ENCODE peak calls at places on chromosome 11, in five cellular contexts. F, L, J, D and E are unnamed samples.

GRCh38 chr11:126647735-126648134 is 292.2 kb downstream of the ST3GAL4 start:
- DNase-seq in L (peak), F (no peak), J (no peak), D (peak), E (no peak)

GRCh38 chr11:61370349-61371005 is 8.3 kb downstream of the TMEM138 start:
- DNase-seq in L (no peak), F (no peak), J (no peak), D (peak), E (no peak)

GRCh38 chr11:58028687-58029411 is 1.9 kb upstream of the OR6Q1 start:
- DNase-seq in J (no peak), F (no peak), L (no peak), D (peak), E (no peak)

GRCh38 chr11:79174045-79175008 is 266.5 kb downstream of the TENM4 start:
- DNase-seq in J (no peak), D (no peak), F (no peak), L (no peak), E (no peak)

GRCh38 chr11:19817870-19818269 is 105.2 kb downstream of the NAV2 start:
- DNase-seq in L (no peak), J (no peak), D (no peak), F (no peak), E (no peak)

GRCh38 chr11:27468643-27469332 is 3.8 kb downstream of the LGR4 start:
- DNase-seq in L (no peak), D (no peak), J (no peak), F (no peak), E (no peak)

GRCh38 chr11:133955945-133956421 is 785 bp downstream of the IGSF9B start:
- DNase-seq in L (no peak), J (no peak), D (no peak), F (no peak), E (no peak)

GRCh38 chr11:15278129-15278528 is 163.4 kb downstream of the INSC start:
- DNase-seq in D (no peak), F (no peak), L (no peak), J (no peak), E (no peak)

GRCh38 chr11:10302744-10303557 is 1.9 kb upstream of the ADM start:
- DNase-seq in L (peak), J (peak), D (peak), F (peak), E (no peak)

DNA sequence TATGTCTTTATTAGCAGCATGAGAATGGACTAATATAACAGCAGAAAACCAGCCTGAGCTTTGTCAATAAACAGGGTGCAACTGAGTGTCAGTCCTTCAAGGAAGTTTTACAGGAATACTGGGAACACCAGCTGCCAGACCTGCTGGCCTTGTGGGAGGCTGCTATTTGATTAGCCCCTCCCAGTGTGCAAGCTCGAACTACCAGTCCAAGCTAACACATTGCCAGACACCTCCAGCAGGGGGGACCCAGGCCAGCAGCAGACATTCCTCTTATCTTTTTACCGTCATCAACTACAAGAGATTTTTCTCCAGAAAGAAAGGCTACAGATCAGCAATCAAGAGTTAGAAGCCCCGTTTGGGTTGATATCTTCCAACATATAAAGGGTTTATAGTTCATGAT is 942.8 kb upstream of the TENM4 start:
- DNase-seq in F (no peak), L (peak), J (no peak), D (peak), E (no peak)
- TF ChIP-seq CTCF in F (no peak), L (no peak), J (no peak), D (no peak), E (no peak)

DNA sequence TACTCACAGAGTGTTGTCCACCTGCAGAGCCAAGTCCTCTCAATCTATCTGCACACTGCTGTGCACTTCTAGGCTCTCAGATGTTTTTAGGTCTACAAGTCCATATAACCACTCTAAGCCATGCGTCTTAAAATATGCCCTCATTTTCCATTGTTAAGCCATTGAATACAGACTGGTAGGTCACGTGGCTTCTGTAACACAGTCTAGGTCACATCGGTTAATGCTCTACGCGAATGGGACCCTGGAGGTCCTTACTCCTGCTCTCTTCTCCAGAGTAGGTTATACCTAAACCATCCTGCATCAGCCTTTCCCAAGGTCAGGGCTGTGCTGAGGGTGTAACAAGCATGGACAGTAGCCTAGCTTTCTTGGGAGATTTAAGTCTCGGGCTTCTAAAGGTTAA is 819 bp downstream of the JAML start:
- DNase-seq in F (no peak), J (no peak), D (no peak), L (no peak), E (no peak)
- TF ChIP-seq CTCF in F (no peak), J (no peak), D (no peak), L (no peak), E (no peak)

GRCh38 chr11:46537121-46537520 is 56.7 kb downstream of the AMBRA1 start:
- DNase-seq in F (no peak), D (no peak), J (no peak), L (no peak), E (no peak)
- TF ChIP-seq CTCF in F (no peak), D (peak), J (no peak), L (no peak), E (peak)

DNA sequence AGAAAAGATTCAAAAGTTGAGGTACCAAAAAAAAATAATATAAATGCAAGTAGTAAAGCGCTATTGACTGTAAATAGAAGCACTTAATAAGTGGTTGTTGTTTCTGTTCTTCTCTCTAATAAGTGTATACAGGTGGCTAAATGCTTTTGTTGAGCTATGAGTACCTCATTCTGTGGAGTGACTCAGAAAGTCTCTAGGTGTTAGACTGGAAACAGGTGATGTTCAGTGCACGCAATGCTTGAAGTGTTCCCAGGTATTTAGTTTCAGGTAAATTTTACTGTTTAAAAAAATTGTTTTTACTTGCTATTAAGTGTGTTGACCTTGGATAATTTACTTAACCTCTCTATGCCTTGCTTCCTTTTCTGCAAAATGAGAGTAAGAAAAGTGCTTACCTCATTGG is 24.2 kb downstream of the POU2AF3 start:
- DNase-seq in F (no peak), J (no peak), D (no peak), L (no peak), E (no peak)
- TF ChIP-seq CTCF in F (no peak), J (no peak), D (no peak), L (no peak), E (no peak)